ENCODE peak calls at places on chromosomes 11 and 22, in six cellular contexts. One of them, this sample, is unnamed.

GRCh38 chr11:17533782-17534415 is 10.3 kb downstream of the USH1C start:
- DNase-seq in H1: no peak
- DNase-seq in GM12878: no peak
- DNase-seq in GM12891: no peak
- DNase-seq in HepG2: no peak
- DNase-seq in K562: no peak
- DNase-seq in this sample: no peak

GRCh38 chr11:2521081-2521480 is 76.3 kb downstream of the KCNQ1 start:
- DNase-seq in H1: no peak
- DNase-seq in GM12878: no peak
- DNase-seq in GM12891: no peak
- DNase-seq in HepG2: no peak
- DNase-seq in K562: no peak
- DNase-seq in this sample: no peak

GRCh38 chr22:41826430-41827383 is 6.2 kb upstream of the SREBF2 start:
- DNase-seq in H1: no peak
- DNase-seq in GM12878: no peak
- DNase-seq in GM12891: no peak
- DNase-seq in HepG2: no peak
- DNase-seq in K562: no peak
- DNase-seq in this sample: no peak

GRCh38 chr11:117239295-117239694 is 6.8 kb downstream of the RNF214 start:
- DNase-seq in H1: no peak
- DNase-seq in GM12878: no peak
- DNase-seq in GM12891: no peak
- DNase-seq in HepG2: no peak
- DNase-seq in K562: no peak
- DNase-seq in this sample: no peak

GRCh38 chr22:28710112-28710888 is 30.7 kb upstream of the TTC28 start:
- DNase-seq in H1: no peak
- DNase-seq in GM12878: no peak
- DNase-seq in GM12891: no peak
- DNase-seq in HepG2: peak
- DNase-seq in K562: no peak
- DNase-seq in this sample: no peak

GRCh38 chr11:77127969-77128691 is at the start of gene MYO7A:
- DNase-seq in H1: no peak
- DNase-seq in GM12878: no peak
- DNase-seq in GM12891: no peak
- DNase-seq in HepG2: peak
- DNase-seq in K562: peak
- DNase-seq in this sample: no peak

GRCh38 chr22:29907753-29908515 is 25.0 kb downstream of the MTMR3 start:
- DNase-seq in H1: no peak
- DNase-seq in GM12878: no peak
- DNase-seq in GM12891: no peak
- DNase-seq in HepG2: peak
- DNase-seq in K562: peak
- DNase-seq in this sample: no peak

GRCh38 chr11:77522215-77522614 is 48.3 kb upstream of the PAK1 start:
- DNase-seq in H1: no peak
- DNase-seq in GM12878: no peak
- DNase-seq in GM12891: no peak
- DNase-seq in HepG2: no peak
- DNase-seq in K562: no peak
- DNase-seq in this sample: no peak

GRCh38 chr22:43823911-43824665 is 12.0 kb upstream of the EFCAB6 start:
- DNase-seq in H1: no peak
- DNase-seq in GM12878: no peak
- DNase-seq in GM12891: no peak
- DNase-seq in HepG2: no peak
- DNase-seq in K562: no peak
- DNase-seq in this sample: no peak

GRCh38 chr11:100791103-100791502 is 104.0 kb downstream of the ARHGAP42 start:
- DNase-seq in H1: peak
- DNase-seq in GM12878: no peak
- DNase-seq in GM12891: no peak
- DNase-seq in HepG2: no peak
- DNase-seq in K562: no peak
- DNase-seq in this sample: no peak

GRCh38 chr22:50342651-50343540 is at the start of gene PPP6R2:
- DNase-seq in H1: no peak
- DNase-seq in GM12878: no peak
- DNase-seq in GM12891: peak
- DNase-seq in HepG2: peak
- DNase-seq in K562: peak
- DNase-seq in this sample: peak

GRCh38 chr11:121757480-121758125 is 304.8 kb upstream of the SORL1-AS1 start:
- DNase-seq in H1: no peak
- DNase-seq in GM12878: no peak
- DNase-seq in GM12891: no peak
- DNase-seq in HepG2: no peak
- DNase-seq in K562: no peak
- DNase-seq in this sample: no peak

GRCh38 chr11:47392546-47393162 is 14.3 kb upstream of the SPI1 start:
- DNase-seq in H1: no peak
- DNase-seq in GM12878: no peak
- DNase-seq in GM12891: no peak
- DNase-seq in HepG2: no peak
- DNase-seq in K562: no peak
- DNase-seq in this sample: no peak

GRCh38 chr11:47391711-47392432 is 13.5 kb upstream of the SPI1 start:
- DNase-seq in H1: no peak
- DNase-seq in GM12878: no peak
- DNase-seq in GM12891: no peak
- DNase-seq in HepG2: no peak
- DNase-seq in K562: no peak
- DNase-seq in this sample: no peak

GRCh38 chr11:47394322-47395224 is 13.8 kb upstream of the SLC39A13 start:
- DNase-seq in H1: no peak
- DNase-seq in GM12878: no peak
- DNase-seq in GM12891: peak
- DNase-seq in HepG2: peak
- DNase-seq in K562: peak
- DNase-seq in this sample: peak

GRCh38 chr11:47394050-47394321 is 14.4 kb upstream of the SLC39A13 start:
- DNase-seq in H1: no peak
- DNase-seq in GM12878: no peak
- DNase-seq in GM12891: no peak
- DNase-seq in HepG2: no peak
- DNase-seq in K562: no peak
- DNase-seq in this sample: no peak

DNA sequence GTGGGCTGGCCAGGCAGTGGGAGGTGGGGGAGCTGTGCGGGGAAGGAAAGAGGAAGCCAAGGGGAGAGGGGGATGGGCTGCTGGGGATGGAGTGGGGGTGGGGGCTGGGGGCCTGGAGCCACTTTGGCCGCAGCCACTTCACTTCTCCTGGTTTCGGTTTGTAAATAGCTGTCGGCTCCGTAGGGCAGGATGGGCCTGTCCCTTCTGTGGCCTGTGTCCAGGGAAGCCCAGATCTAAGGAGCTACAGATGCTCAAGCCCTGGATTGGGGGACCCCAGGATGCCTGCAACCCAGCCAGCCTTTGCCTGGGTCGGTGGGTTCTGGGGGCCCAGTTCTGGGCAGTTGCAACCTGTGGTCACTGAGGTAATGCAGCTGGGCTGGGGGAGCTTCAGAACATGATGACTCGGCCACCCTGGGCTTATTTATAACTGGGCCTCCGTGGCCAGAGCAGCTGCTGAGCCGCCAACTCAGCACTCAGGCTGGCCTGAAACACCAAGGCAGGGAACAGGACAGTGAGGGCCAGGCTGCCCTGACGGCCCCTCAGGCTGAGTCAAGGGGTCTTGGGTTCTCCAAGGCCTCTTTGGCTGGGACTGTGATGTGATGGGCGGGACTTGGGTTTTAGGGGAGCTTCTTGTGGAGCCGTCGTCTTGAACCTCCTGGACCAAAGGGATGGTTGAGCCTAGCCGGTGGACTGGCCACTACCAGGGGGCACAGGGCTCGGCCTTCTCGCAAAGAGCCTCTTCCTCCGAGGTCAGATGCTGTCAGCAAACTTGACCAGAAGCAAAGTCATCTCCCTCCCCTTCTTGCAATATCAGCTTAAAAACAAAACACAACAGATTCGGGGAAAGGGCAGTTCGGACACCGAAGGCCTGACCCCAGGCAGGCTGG is 15.0 kb upstream of the SLC39A13 start:
- DNase-seq in H1: no peak
- DNase-seq in GM12878: no peak
- DNase-seq in GM12891: no peak
- DNase-seq in HepG2: no peak
- DNase-seq in K562: peak
- DNase-seq in this sample: no peak
- TF ChIP-seq POLR2AphosphoS5 in H1: no peak
- TF ChIP-seq POLR2AphosphoS5 in GM12878: no peak
- TF ChIP-seq POLR2AphosphoS5 in GM12891: no peak
- TF ChIP-seq POLR2AphosphoS5 in HepG2: no peak
- TF ChIP-seq POLR2AphosphoS5 in K562: no peak
- TF ChIP-seq POLR2AphosphoS5 in this sample: no peak

DNA sequence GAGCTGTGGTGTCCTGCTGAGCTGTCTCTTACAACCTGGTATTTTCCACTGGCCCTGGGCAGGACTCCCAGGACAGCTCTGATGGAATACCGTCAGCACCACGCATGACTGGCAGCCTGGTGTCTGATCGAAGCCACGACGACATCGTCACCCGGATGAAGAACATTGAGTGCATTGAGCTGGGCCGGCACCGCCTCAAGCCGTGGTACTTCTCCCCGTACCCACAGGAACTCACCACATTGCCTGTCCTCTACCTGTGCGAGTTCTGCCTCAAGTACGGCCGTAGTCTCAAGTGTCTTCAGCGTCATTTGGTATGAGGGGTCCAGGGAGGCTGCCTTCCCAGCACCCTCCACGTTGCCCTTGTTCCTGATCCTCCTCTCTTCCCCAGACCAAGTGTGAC is 2.4 kb downstream of the KAT5 start:
- DNase-seq in H1: no peak
- DNase-seq in GM12878: no peak
- DNase-seq in GM12891: no peak
- DNase-seq in HepG2: no peak
- DNase-seq in K562: no peak
- DNase-seq in this sample: no peak
- TF ChIP-seq POLR2A in H1: no peak
- TF ChIP-seq POLR2A in GM12878: no peak
- TF ChIP-seq POLR2A in GM12891: no peak
- TF ChIP-seq POLR2A in HepG2: no peak
- TF ChIP-seq POLR2A in K562: peak
- TF ChIP-seq POLR2A in this sample: no peak

GRCh38 chr11:111355956-111356659 is 23.0 kb downstream of the POU2AF1 start:
- DNase-seq in H1: no peak
- DNase-seq in GM12878: no peak
- DNase-seq in GM12891: no peak
- DNase-seq in HepG2: peak
- DNase-seq in K562: no peak
- DNase-seq in this sample: no peak
- TF ChIP-seq TAF1 in H1: no peak
- TF ChIP-seq TAF1 in GM12878: no peak
- TF ChIP-seq TAF1 in GM12891: no peak
- TF ChIP-seq TAF1 in HepG2: no peak
- TF ChIP-seq TAF1 in K562: no peak
- TF ChIP-seq TAF1 in this sample: no peak

DNA sequence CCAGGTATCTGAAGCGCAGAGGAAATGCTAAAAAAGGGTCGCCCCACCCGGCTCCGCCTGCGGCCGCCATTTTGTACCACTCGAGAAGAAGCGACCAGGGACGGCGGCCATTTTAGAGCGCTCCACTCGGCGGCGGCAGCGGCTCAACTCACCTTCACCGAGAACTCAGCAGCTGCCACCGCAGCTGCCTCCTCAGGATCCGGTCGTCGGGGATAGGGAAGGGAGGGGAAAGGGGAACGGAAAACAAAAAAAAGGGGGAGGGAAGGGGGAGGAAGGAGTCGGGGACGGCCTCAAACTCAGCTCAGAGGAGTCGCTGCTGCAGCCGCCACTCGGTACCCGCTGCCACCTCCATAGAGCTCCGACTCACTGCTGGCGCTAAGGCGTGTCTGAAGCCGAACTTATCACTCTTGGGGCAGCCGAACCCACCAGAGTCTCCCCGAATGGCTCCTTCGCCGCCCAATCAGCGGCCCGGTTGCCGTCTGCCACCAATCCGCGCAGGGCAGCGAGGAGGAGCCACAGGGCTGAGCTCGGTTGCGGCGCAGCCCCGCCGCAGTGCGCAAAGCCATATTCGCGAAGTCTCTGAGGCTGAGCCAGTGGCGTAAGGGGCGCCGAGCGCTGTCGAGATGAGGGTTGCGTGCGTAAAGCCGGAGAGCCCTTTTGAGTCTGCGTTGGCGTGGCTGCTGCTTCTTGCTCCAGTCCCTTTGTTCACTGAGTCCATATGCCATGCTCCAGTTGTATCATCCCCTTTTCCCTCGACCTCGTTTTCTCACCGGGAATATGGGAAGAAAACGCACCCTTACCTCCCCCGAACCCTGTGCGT is at the start of gene EIF4G2:
- DNase-seq in H1: peak
- DNase-seq in GM12878: peak
- DNase-seq in GM12891: peak
- DNase-seq in HepG2: peak
- DNase-seq in K562: peak
- DNase-seq in this sample: peak
- TF ChIP-seq POLR2AphosphoS5 in H1: peak
- TF ChIP-seq POLR2AphosphoS5 in GM12878: peak
- TF ChIP-seq POLR2AphosphoS5 in GM12891: peak
- TF ChIP-seq POLR2AphosphoS5 in HepG2: peak
- TF ChIP-seq POLR2AphosphoS5 in K562: peak
- TF ChIP-seq POLR2AphosphoS5 in this sample: peak

This sample was measured in GM12892.